ENCODE peak calls at places on chromosome 18, in ten cellular contexts. K, H, X, T, B, Z, D, E, J and R are unnamed samples.

GRCh38 chr18:38695559-38696270 is 1130.1 kb upstream of the CELF4 start:
- DNase-seq in K (no peak), H (no peak), X (no peak), T (no peak), B (no peak), Z (no peak), D (no peak), E (no peak), J (peak), R (no peak)

GRCh38 chr18:54125429-54125828 is 99.0 kb downstream of the MBD2 start:
- DNase-seq in K (peak), H (no peak), X (no peak), T (no peak), B (no peak), Z (no peak), D (no peak), E (no peak), J (no peak), R (no peak)

GRCh38 chr18:41881285-41881684 is 73.7 kb upstream of the PIK3C3 start:
- DNase-seq in K (no peak), H (no peak), X (no peak), T (no peak), B (no peak), Z (no peak), D (no peak), E (no peak), J (peak), R (no peak)

GRCh38 chr18:77858331-77858730 is 608.7 kb downstream of the GALR1 start:
- DNase-seq in K (peak), H (peak), X (no peak), T (peak), B (no peak), Z (no peak), D (no peak), E (no peak), J (no peak), R (no peak)

GRCh38 chr18:71018816-71019215 is 730.0 kb downstream of the SOCS6 start:
- DNase-seq in K (no peak), H (no peak), X (no peak), T (no peak), B (no peak), Z (no peak), D (no peak), E (no peak), J (no peak), R (no peak)

GRCh38 chr18:23207191-23207955 is 72.1 kb downstream of the CABLES1 start:
- DNase-seq in K (no peak), H (no peak), X (no peak), T (no peak), B (no peak), Z (peak), D (no peak), E (no peak), J (peak), R (peak)

GRCh38 chr18:50424877-50425690 is 50.2 kb downstream of the SKA1 start:
- DNase-seq in K (peak), H (no peak), X (no peak), T (no peak), B (peak), Z (no peak), D (no peak), E (no peak), J (peak), R (no peak)

GRCh38 chr18:4453712-4454547 is 1.2 kb downstream of the DLGAP1 start:
- DNase-seq in K (peak), H (peak), X (no peak), T (no peak), B (no peak), Z (no peak), D (peak), E (no peak), J (peak), R (no peak)

GRCh38 chr18:3703732-3704176 is 253.8 kb downstream of the TGIF1 start:
- DNase-seq in K (peak), H (peak), X (peak), T (peak), B (peak), Z (peak), D (peak), E (peak), J (peak), R (peak)

GRCh38 chr18:48799724-48800315 is 150.9 kb downstream of the SMAD7 start:
- DNase-seq in K (no peak), H (no peak), X (no peak), T (no peak), B (no peak), Z (no peak), D (no peak), E (no peak), J (no peak), R (no peak)

GRCh38 chr18:46412831-46413371 is 244.1 kb downstream of the LOXHD1 start:
- DNase-seq in K (peak), H (no peak), X (peak), T (no peak), B (no peak), Z (no peak), D (no peak), E (no peak), J (no peak), R (no peak)

GRCh38 chr18:43648002-43648401 is 370.7 kb upstream of the SYT4 start:
- DNase-seq in K (no peak), H (no peak), X (no peak), T (no peak), B (no peak), Z (no peak), D (no peak), E (no peak), J (no peak), R (no peak)